ENCODE peak calls at places on chromosomes 2 and 18, in seven cellular contexts. One of them, this sample, is unnamed.

GRCh38 chr2:61233581-61233980 is 71.6 kb downstream of the C2orf74 start:
- DNase-seq in activated T-helper 2 cell treated with anti-CD3 and anti-CD28 coated beads, Interferon-gamma antibody, Interleukin-2, Interleukin-4, amounts not matched to agents 10 μg/mL and 5 μg/mL and 100 μg/mL, durations not matched to agents 14 hours and 24 hours and 36 hours: no peak
- DNase-seq in fibroblast of pulmonary artery: no peak
- DNase-seq in Calu3: no peak
- DNase-seq in ecto neural progenitor cell: no peak
- DNase-seq in kidney: no peak
- DNase-seq in anterior cingulate cortex: no peak
- DNase-seq in this sample: no peak

GRCh38 chr2:96869824-96870630 is at the start of gene SEMA4C:
- DNase-seq in fibroblast of pulmonary artery: peak
- DNase-seq in kidney: peak
- DNase-seq in activated T-helper 2 cell treated with anti-CD3 and anti-CD28 coated beads, Interferon-gamma antibody, Interleukin-2, Interleukin-4, amounts not matched to agents 10 μg/mL and 5 μg/mL and 100 μg/mL, durations not matched to agents 14 hours and 24 hours and 36 hours: peak
- DNase-seq in anterior cingulate cortex: peak
- DNase-seq in ecto neural progenitor cell: no peak
- DNase-seq in Calu3: peak
- DNase-seq in this sample: no peak

GRCh38 chr2:206275274-206276160 is 1.1 kb downstream of the ZDBF2 start:
- DNase-seq in activated T-helper 2 cell treated with anti-CD3 and anti-CD28 coated beads, Interferon-gamma antibody, Interleukin-2, Interleukin-4, amounts not matched to agents 10 μg/mL and 5 μg/mL and 100 μg/mL, durations not matched to agents 14 hours and 24 hours and 36 hours: no peak
- DNase-seq in Calu3: no peak
- DNase-seq in kidney: no peak
- DNase-seq in anterior cingulate cortex: no peak
- DNase-seq in ecto neural progenitor cell: no peak
- DNase-seq in fibroblast of pulmonary artery: peak
- DNase-seq in this sample: no peak

GRCh38 chr2:9474361-9475117 is at the start of gene IAH1:
- DNase-seq in ecto neural progenitor cell: peak
- DNase-seq in anterior cingulate cortex: peak
- DNase-seq in Calu3: peak
- DNase-seq in activated T-helper 2 cell treated with anti-CD3 and anti-CD28 coated beads, Interferon-gamma antibody, Interleukin-2, Interleukin-4, amounts not matched to agents 10 μg/mL and 5 μg/mL and 100 μg/mL, durations not matched to agents 14 hours and 24 hours and 36 hours: peak
- DNase-seq in fibroblast of pulmonary artery: peak
- DNase-seq in kidney: peak
- DNase-seq in this sample: no peak

GRCh38 chr18:22607284-22607635 is 189.5 kb upstream of the CTAGE1 start:
- DNase-seq in Calu3: no peak
- DNase-seq in fibroblast of pulmonary artery: no peak
- DNase-seq in activated T-helper 2 cell treated with anti-CD3 and anti-CD28 coated beads, Interferon-gamma antibody, Interleukin-2, Interleukin-4, amounts not matched to agents 10 μg/mL and 5 μg/mL and 100 μg/mL, durations not matched to agents 14 hours and 24 hours and 36 hours: no peak
- DNase-seq in kidney: no peak
- DNase-seq in anterior cingulate cortex: no peak
- DNase-seq in ecto neural progenitor cell: no peak
- DNase-seq in this sample: no peak

GRCh38 chr2:207138573-207139297 is 27.0 kb downstream of the KLF7 start:
- DNase-seq in anterior cingulate cortex: no peak
- DNase-seq in activated T-helper 2 cell treated with anti-CD3 and anti-CD28 coated beads, Interferon-gamma antibody, Interleukin-2, Interleukin-4, amounts not matched to agents 10 μg/mL and 5 μg/mL and 100 μg/mL, durations not matched to agents 14 hours and 24 hours and 36 hours: no peak
- DNase-seq in Calu3: no peak
- DNase-seq in fibroblast of pulmonary artery: no peak
- DNase-seq in ecto neural progenitor cell: no peak
- DNase-seq in kidney: no peak
- DNase-seq in this sample: no peak

GRCh38 chr18:55588876-55589595 is 1.0 kb upstream of the TCF4 start:
- DNase-seq in anterior cingulate cortex: no peak
- DNase-seq in fibroblast of pulmonary artery: no peak
- DNase-seq in Calu3: no peak
- DNase-seq in ecto neural progenitor cell: no peak
- DNase-seq in kidney: no peak
- DNase-seq in activated T-helper 2 cell treated with anti-CD3 and anti-CD28 coated beads, Interferon-gamma antibody, Interleukin-2, Interleukin-4, amounts not matched to agents 10 μg/mL and 5 μg/mL and 100 μg/mL, durations not matched to agents 14 hours and 24 hours and 36 hours: no peak
- DNase-seq in this sample: no peak

GRCh38 chr2:203683932-203684556 is 22.4 kb upstream of the CD28 start:
- DNase-seq in fibroblast of pulmonary artery: peak
- DNase-seq in kidney: no peak
- DNase-seq in ecto neural progenitor cell: no peak
- DNase-seq in anterior cingulate cortex: no peak
- DNase-seq in activated T-helper 2 cell treated with anti-CD3 and anti-CD28 coated beads, Interferon-gamma antibody, Interleukin-2, Interleukin-4, amounts not matched to agents 10 μg/mL and 5 μg/mL and 100 μg/mL, durations not matched to agents 14 hours and 24 hours and 36 hours: no peak
- DNase-seq in Calu3: peak
- DNase-seq in this sample: no peak

GRCh38 chr2:113195923-113196501 is 22.2 kb downstream of the PSD4 start:
- DNase-seq in activated T-helper 2 cell treated with anti-CD3 and anti-CD28 coated beads, Interferon-gamma antibody, Interleukin-2, Interleukin-4, amounts not matched to agents 10 μg/mL and 5 μg/mL and 100 μg/mL, durations not matched to agents 14 hours and 24 hours and 36 hours: no peak
- DNase-seq in Calu3: no peak
- DNase-seq in ecto neural progenitor cell: no peak
- DNase-seq in fibroblast of pulmonary artery: no peak
- DNase-seq in anterior cingulate cortex: no peak
- DNase-seq in kidney: peak
- DNase-seq in this sample: no peak

GRCh38 chr2:1910562-1911256 is 166.4 kb upstream of the PXDN start:
- DNase-seq in fibroblast of pulmonary artery: peak
- DNase-seq in anterior cingulate cortex: no peak
- DNase-seq in activated T-helper 2 cell treated with anti-CD3 and anti-CD28 coated beads, Interferon-gamma antibody, Interleukin-2, Interleukin-4, amounts not matched to agents 10 μg/mL and 5 μg/mL and 100 μg/mL, durations not matched to agents 14 hours and 24 hours and 36 hours: no peak
- DNase-seq in kidney: no peak
- DNase-seq in Calu3: no peak
- DNase-seq in ecto neural progenitor cell: no peak
- DNase-seq in this sample: no peak

GRCh38 chr2:40760071-40760666 is 308.3 kb upstream of the SLC8A1 start:
- DNase-seq in activated T-helper 2 cell treated with anti-CD3 and anti-CD28 coated beads, Interferon-gamma antibody, Interleukin-2, Interleukin-4, amounts not matched to agents 10 μg/mL and 5 μg/mL and 100 μg/mL, durations not matched to agents 14 hours and 24 hours and 36 hours: no peak
- DNase-seq in kidney: no peak
- DNase-seq in fibroblast of pulmonary artery: peak
- DNase-seq in Calu3: peak
- DNase-seq in anterior cingulate cortex: no peak
- DNase-seq in ecto neural progenitor cell: peak
- DNase-seq in this sample: no peak

GRCh38 chr2:42013409-42013808 is 34.4 kb upstream of the PKDCC start:
- DNase-seq in activated T-helper 2 cell treated with anti-CD3 and anti-CD28 coated beads, Interferon-gamma antibody, Interleukin-2, Interleukin-4, amounts not matched to agents 10 μg/mL and 5 μg/mL and 100 μg/mL, durations not matched to agents 14 hours and 24 hours and 36 hours: no peak
- DNase-seq in kidney: no peak
- DNase-seq in Calu3: no peak
- DNase-seq in ecto neural progenitor cell: no peak
- DNase-seq in fibroblast of pulmonary artery: peak
- DNase-seq in anterior cingulate cortex: no peak
- DNase-seq in this sample: no peak

GRCh38 chr2:437772-438393 is 150.0 kb upstream of the ALKAL2 start:
- DNase-seq in Calu3: no peak
- DNase-seq in activated T-helper 2 cell treated with anti-CD3 and anti-CD28 coated beads, Interferon-gamma antibody, Interleukin-2, Interleukin-4, amounts not matched to agents 10 μg/mL and 5 μg/mL and 100 μg/mL, durations not matched to agents 14 hours and 24 hours and 36 hours: peak
- DNase-seq in kidney: peak
- DNase-seq in anterior cingulate cortex: peak
- DNase-seq in ecto neural progenitor cell: peak
- DNase-seq in fibroblast of pulmonary artery: no peak
- DNase-seq in this sample: no peak

GRCh38 chr2:134466141-134466540 is 212.3 kb downstream of the MGAT5 start:
- DNase-seq in ecto neural progenitor cell: peak
- DNase-seq in Calu3: peak
- DNase-seq in fibroblast of pulmonary artery: peak
- DNase-seq in activated T-helper 2 cell treated with anti-CD3 and anti-CD28 coated beads, Interferon-gamma antibody, Interleukin-2, Interleukin-4, amounts not matched to agents 10 μg/mL and 5 μg/mL and 100 μg/mL, durations not matched to agents 14 hours and 24 hours and 36 hours: no peak
- DNase-seq in anterior cingulate cortex: no peak
- DNase-seq in kidney: no peak
- DNase-seq in this sample: peak

GRCh38 chr2:138209009-138209408 is 244.7 kb downstream of the HNMT start:
- DNase-seq in anterior cingulate cortex: no peak
- DNase-seq in fibroblast of pulmonary artery: peak
- DNase-seq in Calu3: no peak
- DNase-seq in ecto neural progenitor cell: no peak
- DNase-seq in activated T-helper 2 cell treated with anti-CD3 and anti-CD28 coated beads, Interferon-gamma antibody, Interleukin-2, Interleukin-4, amounts not matched to agents 10 μg/mL and 5 μg/mL and 100 μg/mL, durations not matched to agents 14 hours and 24 hours and 36 hours: no peak
- DNase-seq in kidney: no peak
- DNase-seq in this sample: no peak

GRCh38 chr2:239928457-239929350 is 96.4 kb downstream of the NDUFA10 start:
- DNase-seq in ecto neural progenitor cell: no peak
- DNase-seq in activated T-helper 2 cell treated with anti-CD3 and anti-CD28 coated beads, Interferon-gamma antibody, Interleukin-2, Interleukin-4, amounts not matched to agents 10 μg/mL and 5 μg/mL and 100 μg/mL, durations not matched to agents 14 hours and 24 hours and 36 hours: no peak
- DNase-seq in Calu3: no peak
- DNase-seq in anterior cingulate cortex: peak
- DNase-seq in kidney: peak
- DNase-seq in fibroblast of pulmonary artery: no peak
- DNase-seq in this sample: peak

GRCh38 chr2:36478332-36478738 is 119.6 kb downstream of the FEZ2 start:
- DNase-seq in kidney: no peak
- DNase-seq in Calu3: peak
- DNase-seq in activated T-helper 2 cell treated with anti-CD3 and anti-CD28 coated beads, Interferon-gamma antibody, Interleukin-2, Interleukin-4, amounts not matched to agents 10 μg/mL and 5 μg/mL and 100 μg/mL, durations not matched to agents 14 hours and 24 hours and 36 hours: no peak
- DNase-seq in anterior cingulate cortex: no peak
- DNase-seq in ecto neural progenitor cell: no peak
- DNase-seq in fibroblast of pulmonary artery: peak
- DNase-seq in this sample: no peak

GRCh38 chr2:18046558-18046957 is 168.1 kb downstream of the KCNS3 start:
- DNase-seq in Calu3: no peak
- DNase-seq in kidney: no peak
- DNase-seq in activated T-helper 2 cell treated with anti-CD3 and anti-CD28 coated beads, Interferon-gamma antibody, Interleukin-2, Interleukin-4, amounts not matched to agents 10 μg/mL and 5 μg/mL and 100 μg/mL, durations not matched to agents 14 hours and 24 hours and 36 hours: no peak
- DNase-seq in anterior cingulate cortex: no peak
- DNase-seq in ecto neural progenitor cell: no peak
- DNase-seq in fibroblast of pulmonary artery: peak
- DNase-seq in this sample: no peak

GRCh38 chr2:10234409-10235094 is 68.2 kb upstream of the HPCAL1 start:
- DNase-seq in kidney: no peak
- DNase-seq in ecto neural progenitor cell: no peak
- DNase-seq in Calu3: no peak
- DNase-seq in activated T-helper 2 cell treated with anti-CD3 and anti-CD28 coated beads, Interferon-gamma antibody, Interleukin-2, Interleukin-4, amounts not matched to agents 10 μg/mL and 5 μg/mL and 100 μg/mL, durations not matched to agents 14 hours and 24 hours and 36 hours: no peak
- DNase-seq in fibroblast of pulmonary artery: no peak
- DNase-seq in anterior cingulate cortex: no peak
- DNase-seq in this sample: no peak

GRCh38 chr2:238280083-238280816 is 8.2 kb downstream of the PER2 start:
- DNase-seq in Calu3: no peak
- DNase-seq in kidney: peak
- DNase-seq in fibroblast of pulmonary artery: no peak
- DNase-seq in anterior cingulate cortex: no peak
- DNase-seq in activated T-helper 2 cell treated with anti-CD3 and anti-CD28 coated beads, Interferon-gamma antibody, Interleukin-2, Interleukin-4, amounts not matched to agents 10 μg/mL and 5 μg/mL and 100 μg/mL, durations not matched to agents 14 hours and 24 hours and 36 hours: no peak
- DNase-seq in ecto neural progenitor cell: no peak
- DNase-seq in this sample: no peak

GRCh38 chr2:159873136-159873728 is 75.2 kb upstream of the CD302 start:
- DNase-seq in kidney: no peak
- DNase-seq in fibroblast of pulmonary artery: no peak
- DNase-seq in Calu3: no peak
- DNase-seq in anterior cingulate cortex: no peak
- DNase-seq in activated T-helper 2 cell treated with anti-CD3 and anti-CD28 coated beads, Interferon-gamma antibody, Interleukin-2, Interleukin-4, amounts not matched to agents 10 μg/mL and 5 μg/mL and 100 μg/mL, durations not matched to agents 14 hours and 24 hours and 36 hours: no peak
- DNase-seq in ecto neural progenitor cell: peak
- DNase-seq in this sample: no peak

GRCh38 chr2:186569906-186570305 is 19.9 kb upstream of the ITGAV start:
- DNase-seq in kidney: no peak
- DNase-seq in fibroblast of pulmonary artery: no peak
- DNase-seq in anterior cingulate cortex: no peak
- DNase-seq in Calu3: no peak
- DNase-seq in activated T-helper 2 cell treated with anti-CD3 and anti-CD28 coated beads, Interferon-gamma antibody, Interleukin-2, Interleukin-4, amounts not matched to agents 10 μg/mL and 5 μg/mL and 100 μg/mL, durations not matched to agents 14 hours and 24 hours and 36 hours: no peak
- DNase-seq in ecto neural progenitor cell: no peak
- DNase-seq in this sample: no peak

GRCh38 chr2:55048514-55048924 is 1.7 kb downstream of the RTN4 start:
- DNase-seq in Calu3: peak
- DNase-seq in kidney: no peak
- DNase-seq in activated T-helper 2 cell treated with anti-CD3 and anti-CD28 coated beads, Interferon-gamma antibody, Interleukin-2, Interleukin-4, amounts not matched to agents 10 μg/mL and 5 μg/mL and 100 μg/mL, durations not matched to agents 14 hours and 24 hours and 36 hours: no peak
- DNase-seq in fibroblast of pulmonary artery: peak
- DNase-seq in anterior cingulate cortex: peak
- DNase-seq in ecto neural progenitor cell: no peak
- DNase-seq in this sample: no peak

GRCh38 chr2:28325567-28326468 is 66.8 kb upstream of the FOSL2 start:
- DNase-seq in anterior cingulate cortex: no peak
- DNase-seq in activated T-helper 2 cell treated with anti-CD3 and anti-CD28 coated beads, Interferon-gamma antibody, Interleukin-2, Interleukin-4, amounts not matched to agents 10 μg/mL and 5 μg/mL and 100 μg/mL, durations not matched to agents 14 hours and 24 hours and 36 hours: no peak
- DNase-seq in Calu3: peak
- DNase-seq in kidney: peak
- DNase-seq in ecto neural progenitor cell: peak
- DNase-seq in fibroblast of pulmonary artery: no peak
- DNase-seq in this sample: no peak

GRCh38 chr2:232142049-232142448 is 180.5 kb downstream of the DIS3L2 start:
- DNase-seq in Calu3: peak
- DNase-seq in ecto neural progenitor cell: no peak
- DNase-seq in activated T-helper 2 cell treated with anti-CD3 and anti-CD28 coated beads, Interferon-gamma antibody, Interleukin-2, Interleukin-4, amounts not matched to agents 10 μg/mL and 5 μg/mL and 100 μg/mL, durations not matched to agents 14 hours and 24 hours and 36 hours: no peak
- DNase-seq in kidney: no peak
- DNase-seq in fibroblast of pulmonary artery: peak
- DNase-seq in anterior cingulate cortex: peak
- DNase-seq in this sample: no peak

GRCh38 chr2:187581125-187581896 is 27.1 kb upstream of the TFPI start:
- DNase-seq in anterior cingulate cortex: no peak
- DNase-seq in activated T-helper 2 cell treated with anti-CD3 and anti-CD28 coated beads, Interferon-gamma antibody, Interleukin-2, Interleukin-4, amounts not matched to agents 10 μg/mL and 5 μg/mL and 100 μg/mL, durations not matched to agents 14 hours and 24 hours and 36 hours: no peak
- DNase-seq in ecto neural progenitor cell: no peak
- DNase-seq in kidney: no peak
- DNase-seq in Calu3: peak
- DNase-seq in fibroblast of pulmonary artery: peak
- DNase-seq in this sample: no peak

GRCh38 chr2:95390881-95391321 is 11.6 kb upstream of the FAHD2A start:
- DNase-seq in anterior cingulate cortex: no peak
- DNase-seq in activated T-helper 2 cell treated with anti-CD3 and anti-CD28 coated beads, Interferon-gamma antibody, Interleukin-2, Interleukin-4, amounts not matched to agents 10 μg/mL and 5 μg/mL and 100 μg/mL, durations not matched to agents 14 hours and 24 hours and 36 hours: no peak
- DNase-seq in fibroblast of pulmonary artery: no peak
- DNase-seq in kidney: no peak
- DNase-seq in Calu3: no peak
- DNase-seq in ecto neural progenitor cell: no peak
- DNase-seq in this sample: no peak

GRCh38 chr2:86026744-86027065 is 79.0 kb downstream of the POLR1A start:
- DNase-seq in fibroblast of pulmonary artery: no peak
- DNase-seq in anterior cingulate cortex: no peak
- DNase-seq in activated T-helper 2 cell treated with anti-CD3 and anti-CD28 coated beads, Interferon-gamma antibody, Interleukin-2, Interleukin-4, amounts not matched to agents 10 μg/mL and 5 μg/mL and 100 μg/mL, durations not matched to agents 14 hours and 24 hours and 36 hours: no peak
- DNase-seq in kidney: no peak
- DNase-seq in ecto neural progenitor cell: no peak
- DNase-seq in Calu3: no peak
- DNase-seq in this sample: no peak

GRCh38 chr18:79935925-79936324 is 15.5 kb downstream of the SLC66A2 start:
- DNase-seq in Calu3: no peak
- DNase-seq in fibroblast of pulmonary artery: no peak
- DNase-seq in ecto neural progenitor cell: no peak
- DNase-seq in activated T-helper 2 cell treated with anti-CD3 and anti-CD28 coated beads, Interferon-gamma antibody, Interleukin-2, Interleukin-4, amounts not matched to agents 10 μg/mL and 5 μg/mL and 100 μg/mL, durations not matched to agents 14 hours and 24 hours and 36 hours: no peak
- DNase-seq in anterior cingulate cortex: no peak
- DNase-seq in kidney: peak
- DNase-seq in this sample: peak

GRCh38 chr2:60267122-60267521 is 286.3 kb downstream of the BCL11A start:
- DNase-seq in ecto neural progenitor cell: no peak
- DNase-seq in anterior cingulate cortex: no peak
- DNase-seq in activated T-helper 2 cell treated with anti-CD3 and anti-CD28 coated beads, Interferon-gamma antibody, Interleukin-2, Interleukin-4, amounts not matched to agents 10 μg/mL and 5 μg/mL and 100 μg/mL, durations not matched to agents 14 hours and 24 hours and 36 hours: no peak
- DNase-seq in fibroblast of pulmonary artery: no peak
- DNase-seq in kidney: no peak
- DNase-seq in Calu3: no peak
- DNase-seq in this sample: no peak

GRCh38 chr18:45628979-45629958 is 14.0 kb downstream of the SLC14A2 start:
- DNase-seq in activated T-helper 2 cell treated with anti-CD3 and anti-CD28 coated beads, Interferon-gamma antibody, Interleukin-2, Interleukin-4, amounts not matched to agents 10 μg/mL and 5 μg/mL and 100 μg/mL, durations not matched to agents 14 hours and 24 hours and 36 hours: no peak
- DNase-seq in ecto neural progenitor cell: no peak
- DNase-seq in kidney: peak
- DNase-seq in anterior cingulate cortex: no peak
- DNase-seq in Calu3: no peak
- DNase-seq in fibroblast of pulmonary artery: peak
- DNase-seq in this sample: no peak

GRCh38 chr2:239006886-239007285 is 159.0 kb downstream of the TWIST2 start:
- DNase-seq in fibroblast of pulmonary artery: peak
- DNase-seq in ecto neural progenitor cell: no peak
- DNase-seq in anterior cingulate cortex: no peak
- DNase-seq in activated T-helper 2 cell treated with anti-CD3 and anti-CD28 coated beads, Interferon-gamma antibody, Interleukin-2, Interleukin-4, amounts not matched to agents 10 μg/mL and 5 μg/mL and 100 μg/mL, durations not matched to agents 14 hours and 24 hours and 36 hours: no peak
- DNase-seq in Calu3: peak
- DNase-seq in kidney: no peak
- DNase-seq in this sample: no peak

GRCh38 chr2:24115057-24115456 is 8.1 kb downstream of the PFN4 start:
- DNase-seq in Calu3: no peak
- DNase-seq in fibroblast of pulmonary artery: peak
- DNase-seq in activated T-helper 2 cell treated with anti-CD3 and anti-CD28 coated beads, Interferon-gamma antibody, Interleukin-2, Interleukin-4, amounts not matched to agents 10 μg/mL and 5 μg/mL and 100 μg/mL, durations not matched to agents 14 hours and 24 hours and 36 hours: no peak
- DNase-seq in ecto neural progenitor cell: no peak
- DNase-seq in anterior cingulate cortex: no peak
- DNase-seq in kidney: no peak
- DNase-seq in this sample: no peak